ENCODE peak calls at places on chromosomes 2 and 18, in four cellular contexts. One of them, this sample, is unnamed.

GRCh38 chr2:191166111-191166755 is 15.4 kb upstream of the STAT4 start:
- DNase-seq in GM12878: no peak
- DNase-seq in K562: no peak
- DNase-seq in H1: no peak
- DNase-seq in this sample: no peak

GRCh38 chr18:61528961-61529360 is 195.7 kb downstream of the CDH20 start:
- DNase-seq in K562: no peak
- DNase-seq in H1: no peak
- DNase-seq in GM12878: no peak
- DNase-seq in this sample: no peak

GRCh38 chr2:105521616-105522015 is 122.8 kb upstream of the FHL2 start:
- DNase-seq in K562: no peak
- DNase-seq in GM12878: no peak
- DNase-seq in H1: no peak
- DNase-seq in this sample: no peak

GRCh38 chr18:28013064-28013463 is 163.9 kb downstream of the CDH2 start:
- DNase-seq in H1: no peak
- DNase-seq in K562: no peak
- DNase-seq in GM12878: no peak
- DNase-seq in this sample: no peak

GRCh38 chr2:71457959-71458322 is 4.6 kb downstream of the DYSF start:
- DNase-seq in GM12878: no peak
- DNase-seq in K562: no peak
- DNase-seq in H1: no peak
- DNase-seq in this sample: no peak

GRCh38 chr18:76983613-76984051 is 149.0 kb downstream of the MBP start:
- DNase-seq in H1: no peak
- DNase-seq in K562: no peak
- DNase-seq in GM12878: no peak
- DNase-seq in this sample: no peak

GRCh38 chr18:59012815-59013677 is 126.6 kb upstream of the SEC11C start:
- DNase-seq in H1: no peak
- DNase-seq in GM12878: no peak
- DNase-seq in K562: no peak
- DNase-seq in this sample: no peak

GRCh38 chr2:145710303-145710702 is 1190.4 kb upstream of the ZEB2 start:
- DNase-seq in H1: no peak
- DNase-seq in K562: no peak
- DNase-seq in GM12878: no peak
- DNase-seq in this sample: no peak

GRCh38 chr2:128316777-128317185 is 1.9 kb downstream of the HS6ST1 start:
- DNase-seq in H1: no peak
- DNase-seq in GM12878: no peak
- DNase-seq in K562: no peak
- DNase-seq in this sample: peak

GRCh38 chr18:26133652-26134051 is at the start of gene PSMA8:
- DNase-seq in GM12878: no peak
- DNase-seq in H1: peak
- DNase-seq in K562: no peak
- DNase-seq in this sample: no peak

GRCh38 chr2:205754924-205755321 is 72.6 kb downstream of the NRP2 start:
- DNase-seq in GM12878: no peak
- DNase-seq in K562: peak
- DNase-seq in H1: no peak
- DNase-seq in this sample: no peak

GRCh38 chr2:15313657-15314056 is 247.5 kb downstream of the NBAS start:
- DNase-seq in H1: no peak
- DNase-seq in GM12878: peak
- DNase-seq in K562: no peak
- DNase-seq in this sample: no peak

GRCh38 chr2:28993211-28993960 is 12.3 kb downstream of the TOGARAM2 start:
- DNase-seq in K562: no peak
- DNase-seq in H1: no peak
- DNase-seq in GM12878: no peak
- DNase-seq in this sample: no peak

GRCh38 chr18:58373486-58373885 is 255.4 kb downstream of the ALPK2 start:
- DNase-seq in K562: no peak
- DNase-seq in H1: no peak
- DNase-seq in GM12878: no peak
- DNase-seq in this sample: no peak

GRCh38 chr2:38610851-38611801 is 8.4 kb upstream of the HNRNPLL start:
- DNase-seq in GM12878: peak
- DNase-seq in H1: no peak
- DNase-seq in K562: no peak
- DNase-seq in this sample: no peak

GRCh38 chr2:189581354-189582139 is 961 bp upstream of the SLC40A1 start:
- DNase-seq in H1: no peak
- DNase-seq in K562: peak
- DNase-seq in GM12878: no peak
- DNase-seq in this sample: peak

GRCh38 chr2:36356199-36356989 is 816 bp downstream of the CRIM1 start:
- DNase-seq in H1: no peak
- DNase-seq in K562: no peak
- DNase-seq in GM12878: no peak
- DNase-seq in this sample: peak

GRCh38 chr2:217983276-217984233 is 19.2 kb downstream of the TNS1 start:
- DNase-seq in GM12878: no peak
- DNase-seq in K562: no peak
- DNase-seq in H1: no peak
- DNase-seq in this sample: no peak

GRCh38 chr2:165953306-165953654 is 296 bp downstream of the TTC21B start:
- DNase-seq in GM12878: no peak
- DNase-seq in H1: no peak
- DNase-seq in K562: no peak
- DNase-seq in this sample: no peak

GRCh38 chr2:39487398-39488250 is 50.5 kb upstream of the MAP4K3 start:
- DNase-seq in H1: no peak
- DNase-seq in K562: no peak
- DNase-seq in GM12878: no peak
- DNase-seq in this sample: no peak

GRCh38 chr2:111671426-111672150 is 212.4 kb downstream of the ANAPC1 start:
- DNase-seq in K562: no peak
- DNase-seq in H1: no peak
- DNase-seq in GM12878: no peak
- DNase-seq in this sample: no peak

GRCh38 chr2:54768772-54769428 is 45.4 kb downstream of the EML6 start:
- DNase-seq in K562: no peak
- DNase-seq in GM12878: no peak
- DNase-seq in H1: no peak
- DNase-seq in this sample: peak

GRCh38 chr2:185947722-185948121 is 209.1 kb downstream of the FSIP2 start:
- DNase-seq in H1: no peak
- DNase-seq in GM12878: no peak
- DNase-seq in K562: no peak
- DNase-seq in this sample: no peak

GRCh38 chr18:33697498-33697897 is 119.5 kb downstream of the ASXL3 start:
- DNase-seq in K562: no peak
- DNase-seq in GM12878: no peak
- DNase-seq in H1: no peak
- DNase-seq in this sample: no peak

GRCh38 chr18:47118986-47119385 is 31.3 kb downstream of the HDHD2 start:
- DNase-seq in H1: no peak
- DNase-seq in K562: no peak
- DNase-seq in GM12878: no peak
- DNase-seq in this sample: no peak

GRCh38 chr2:43220229-43220981 is 6.0 kb downstream of the ZFP36L2 start:
- DNase-seq in GM12878: no peak
- DNase-seq in H1: no peak
- DNase-seq in K562: no peak
- DNase-seq in this sample: no peak

GRCh38 chr2:194765723-194766122 is 891.3 kb upstream of the SLC39A10 start:
- DNase-seq in H1: no peak
- DNase-seq in GM12878: no peak
- DNase-seq in K562: no peak
- DNase-seq in this sample: no peak

GRCh38 chr18:21602302-21602592 is 1.7 kb upstream of the ESCO1 start:
- DNase-seq in K562: no peak
- DNase-seq in GM12878: no peak
- DNase-seq in H1: no peak
- DNase-seq in this sample: no peak

GRCh38 chr2:227772197-227772661 is 26.5 kb downstream of the SCYGR8 start:
- DNase-seq in H1: no peak
- DNase-seq in GM12878: no peak
- DNase-seq in K562: no peak
- DNase-seq in this sample: no peak

GRCh38 chr2:15912203-15912602 is 28.1 kb upstream of the MYCN start:
- DNase-seq in K562: no peak
- DNase-seq in GM12878: no peak
- DNase-seq in H1: no peak
- DNase-seq in this sample: no peak

GRCh38 chr18:13688191-13689136 is 37.9 kb downstream of the FAM210A start:
- DNase-seq in H1: no peak
- DNase-seq in K562: no peak
- DNase-seq in GM12878: no peak
- DNase-seq in this sample: no peak

GRCh38 chr2:85237849-85238570 is 89.8 kb downstream of the TGOLN2 start:
- DNase-seq in K562: no peak
- DNase-seq in GM12878: no peak
- DNase-seq in H1: peak
- DNase-seq in this sample: no peak

GRCh38 chr2:130261970-130262760 is 63.9 kb upstream of the TUBA3E start:
- DNase-seq in GM12878: no peak
- DNase-seq in H1: no peak
- DNase-seq in K562: no peak
- DNase-seq in this sample: peak

GRCh38 chr2:127174176-127174575 is 45.9 kb downstream of the CYP27C1 start:
- DNase-seq in H1: no peak
- DNase-seq in GM12878: no peak
- DNase-seq in K562: no peak
- DNase-seq in this sample: peak

GRCh38 chr2:43018179-43019024 is 208.0 kb downstream of the ZFP36L2 start:
- DNase-seq in GM12878: no peak
- DNase-seq in K562: no peak
- DNase-seq in H1: no peak
- DNase-seq in this sample: no peak

GRCh38 chr2:199928626-199929025 is 17.5 kb downstream of the C2orf69 start:
- DNase-seq in H1: no peak
- DNase-seq in K562: no peak
- DNase-seq in GM12878: no peak
- DNase-seq in this sample: no peak

GRCh38 chr2:120239488-120240287 is 13.0 kb upstream of the RALB start:
- DNase-seq in H1: no peak
- DNase-seq in GM12878: no peak
- DNase-seq in K562: peak
- DNase-seq in this sample: no peak

GRCh38 chr2:4246364-4247131 is 543.2 kb downstream of the DCDC2C start:
- DNase-seq in GM12878: no peak
- DNase-seq in H1: peak
- DNase-seq in K562: no peak
- DNase-seq in this sample: no peak
- TF ChIP-seq NRF1 in GM12878: no peak
- TF ChIP-seq NRF1 in H1: no peak
- TF ChIP-seq NRF1 in K562: no peak
- TF ChIP-seq NRF1 in this sample: no peak

DNA sequence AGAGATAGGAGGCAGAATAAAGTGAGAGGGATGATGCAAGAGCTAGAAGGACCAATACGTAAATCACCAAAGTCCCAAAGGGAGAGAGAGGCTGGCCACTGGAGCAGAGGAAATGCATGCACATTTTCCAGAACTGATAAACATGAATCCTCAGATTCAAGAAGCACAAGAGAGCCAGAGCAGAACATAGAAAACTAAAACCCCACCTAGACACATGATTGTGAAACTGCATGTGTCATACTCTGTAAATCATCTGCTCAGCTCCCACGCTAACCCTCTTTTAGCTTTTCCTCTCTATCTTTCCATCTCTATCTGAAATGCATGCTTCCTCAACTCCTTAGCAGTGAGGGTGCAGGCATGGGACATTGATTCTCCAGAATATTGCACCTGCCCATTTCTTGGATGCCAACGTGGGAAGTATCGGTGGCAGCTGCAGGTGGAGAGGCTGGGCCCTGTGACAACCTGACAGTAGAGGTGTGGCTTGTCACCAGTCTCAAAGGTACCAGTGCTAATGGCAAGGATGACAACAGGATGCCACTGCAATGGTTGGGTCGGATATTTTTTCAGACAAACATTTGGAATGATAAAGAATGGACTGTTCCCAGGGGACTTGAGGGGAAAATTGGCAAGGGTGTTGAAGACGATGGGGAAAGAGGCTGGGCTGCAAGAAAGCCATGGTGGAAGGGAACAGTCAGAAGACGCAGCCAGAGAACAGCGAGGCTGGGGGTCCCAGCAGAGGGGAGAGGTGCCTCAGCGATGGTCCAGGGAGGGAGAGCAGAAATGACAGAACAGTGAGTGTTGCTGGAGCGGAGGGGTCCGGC is 89.4 kb upstream of the OTOS start:
- DNase-seq in H1: no peak
- DNase-seq in K562: no peak
- DNase-seq in GM12878: no peak
- DNase-seq in this sample: no peak
- TF ChIP-seq NRF1 in H1: no peak
- TF ChIP-seq NRF1 in K562: no peak
- TF ChIP-seq NRF1 in GM12878: no peak
- TF ChIP-seq NRF1 in this sample: no peak

DNA sequence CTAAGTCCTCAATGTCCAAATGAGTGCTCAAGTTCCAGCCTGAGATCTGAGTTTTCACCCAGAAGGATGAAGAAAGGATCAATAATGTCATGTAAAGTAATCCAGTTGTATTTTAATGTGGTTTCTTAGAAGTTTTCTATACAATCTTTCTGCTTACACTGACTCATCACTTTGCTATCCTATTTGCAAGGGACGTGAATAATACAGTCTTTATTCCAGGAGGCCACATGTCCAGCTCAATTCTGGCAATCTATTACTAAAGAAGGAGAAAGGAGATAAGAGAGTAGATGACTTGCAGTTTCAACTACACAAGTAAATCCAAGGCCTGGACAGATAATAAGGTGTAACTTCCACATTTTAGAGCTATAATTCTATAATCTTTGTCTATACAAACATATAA is 601.1 kb upstream of the SETBP1 start:
- DNase-seq in H1: no peak
- DNase-seq in K562: no peak
- DNase-seq in GM12878: no peak
- DNase-seq in this sample: no peak
- TF ChIP-seq NRF1 in H1: no peak
- TF ChIP-seq NRF1 in K562: no peak
- TF ChIP-seq NRF1 in GM12878: no peak
- TF ChIP-seq NRF1 in this sample: no peak

GRCh38 chr2:27077231-27077630 is 1.2 kb upstream of the EMILIN1 start:
- DNase-seq in GM12878: no peak
- DNase-seq in H1: no peak
- DNase-seq in K562: no peak
- DNase-seq in this sample: no peak

GRCh38 chr2:27076323-27076722 is 2.1 kb upstream of the EMILIN1 start:
- DNase-seq in GM12878: no peak
- DNase-seq in K562: no peak
- DNase-seq in H1: no peak
- DNase-seq in this sample: no peak

GRCh38 chr2:27072950-27073349 is 1.5 kb upstream of the OST4 start:
- DNase-seq in H1: no peak
- DNase-seq in K562: no peak
- DNase-seq in GM12878: no peak
- DNase-seq in this sample: no peak

GRCh38 chr2:27073782-27074181 is 2.3 kb upstream of the OST4 start:
- DNase-seq in K562: no peak
- DNase-seq in GM12878: no peak
- DNase-seq in H1: no peak
- DNase-seq in this sample: no peak

GRCh38 chr2:27075219-27075871 is 3.1 kb upstream of the EMILIN1 start:
- DNase-seq in GM12878: peak
- DNase-seq in K562: no peak
- DNase-seq in H1: no peak
- DNase-seq in this sample: peak
- TF ChIP-seq NRF1 in GM12878: no peak
- TF ChIP-seq NRF1 in K562: no peak
- TF ChIP-seq NRF1 in H1: no peak
- TF ChIP-seq NRF1 in this sample: no peak

This sample was measured in SK-N-SH.